ENCODE peak calls at places on chromosomes 12 and 14, in four cellular contexts. One of them, this sample, is unnamed.
A peak's percentile ranks its signal among the peaks of the same experiment; 100 is the strongest.

GRCh38 chr12:24599737-24600136 is 349.2 kb downstream of the BCAT1 start:
- DNase-seq in neuronal stem cell: no peak
- DNase-seq in CD8-positive, alpha-beta T cell: no peak
- DNase-seq in endodermal cell: no peak
- DNase-seq in this sample: no peak

GRCh38 chr12:120639771-120640721 is at the start of gene CABP1:
- DNase-seq in CD8-positive, alpha-beta T cell: peak; percentile 67
- DNase-seq in neuronal stem cell: peak; percentile 54
- DNase-seq in endodermal cell: peak; percentile 93
- DNase-seq in this sample: no peak

GRCh38 chr12:66774921-66775320 is 96.0 kb upstream of the GRIP1 start:
- DNase-seq in CD8-positive, alpha-beta T cell: no peak
- DNase-seq in endodermal cell: no peak
- DNase-seq in neuronal stem cell: no peak
- DNase-seq in this sample: no peak

GRCh38 chr14:97977711-97978261 is 1180.6 kb downstream of the VRK1 start:
- DNase-seq in endodermal cell: peak; percentile 45
- DNase-seq in neuronal stem cell: no peak
- DNase-seq in CD8-positive, alpha-beta T cell: peak; percentile 86
- DNase-seq in this sample: peak; percentile 86

GRCh38 chr12:80580254-80580653 is 127.2 kb upstream of the MYF6 start:
- DNase-seq in CD8-positive, alpha-beta T cell: no peak
- DNase-seq in endodermal cell: no peak
- DNase-seq in neuronal stem cell: no peak
- DNase-seq in this sample: no peak

GRCh38 chr14:92939699-92940098 is 16.7 kb downstream of the CHGA start:
- DNase-seq in CD8-positive, alpha-beta T cell: no peak
- DNase-seq in endodermal cell: no peak
- DNase-seq in neuronal stem cell: no peak
- DNase-seq in this sample: no peak

GRCh38 chr12:56634242-56634836 is 4.2 kb upstream of the BAZ2A start:
- DNase-seq in CD8-positive, alpha-beta T cell: peak; percentile 26
- DNase-seq in neuronal stem cell: no peak
- DNase-seq in endodermal cell: peak; percentile 96
- DNase-seq in this sample: no peak

GRCh38 chr14:65229431-65230286 is 127.3 kb upstream of the MAX start:
- DNase-seq in CD8-positive, alpha-beta T cell: peak; percentile 43
- DNase-seq in endodermal cell: peak; percentile 81
- DNase-seq in neuronal stem cell: peak; percentile 85
- DNase-seq in this sample: peak; percentile 72

GRCh38 chr12:69534389-69534822 is 50.9 kb upstream of the CCT2 start:
- DNase-seq in CD8-positive, alpha-beta T cell: no peak
- DNase-seq in endodermal cell: peak; percentile 91
- DNase-seq in neuronal stem cell: peak; percentile 75
- DNase-seq in this sample: peak; percentile 73

GRCh38 chr12:76183459-76184186 is 99.1 kb upstream of the NAP1L1 start:
- DNase-seq in endodermal cell: no peak
- DNase-seq in CD8-positive, alpha-beta T cell: no peak
- DNase-seq in neuronal stem cell: no peak
- DNase-seq in this sample: peak; percentile 39

GRCh38 chr14:89805501-89805900 is 149.0 kb downstream of the EFCAB11 start:
- DNase-seq in CD8-positive, alpha-beta T cell: no peak
- DNase-seq in endodermal cell: no peak
- DNase-seq in neuronal stem cell: no peak
- DNase-seq in this sample: no peak

GRCh38 chr12:51415931-51416330 is 8.7 kb upstream of the SLC4A8 start:
- DNase-seq in CD8-positive, alpha-beta T cell: no peak
- DNase-seq in endodermal cell: no peak
- DNase-seq in neuronal stem cell: no peak
- DNase-seq in this sample: no peak

GRCh38 chr14:30551460-30551859 is 7.5 kb upstream of the G2E3 start:
- DNase-seq in CD8-positive, alpha-beta T cell: no peak
- DNase-seq in endodermal cell: no peak
- DNase-seq in neuronal stem cell: no peak
- DNase-seq in this sample: no peak

GRCh38 chr12:80714055-80714454 is 2.7 kb upstream of the MYF5 start:
- DNase-seq in CD8-positive, alpha-beta T cell: no peak
- DNase-seq in endodermal cell: peak; percentile 89
- DNase-seq in neuronal stem cell: no peak
- DNase-seq in this sample: no peak

GRCh38 chr12:52045794-52046199 is 5.4 kb upstream of the NR4A1 start:
- DNase-seq in neuronal stem cell: no peak
- DNase-seq in endodermal cell: no peak
- DNase-seq in CD8-positive, alpha-beta T cell: no peak
- DNase-seq in this sample: peak; percentile 73

GRCh38 chr14:87250992-87251391 is 742.0 kb downstream of the GALC start:
- DNase-seq in neuronal stem cell: no peak
- DNase-seq in endodermal cell: no peak
- DNase-seq in CD8-positive, alpha-beta T cell: no peak
- DNase-seq in this sample: no peak

GRCh38 chr14:68510201-68510600 is 282.7 kb downstream of the ZFP36L1 start:
- DNase-seq in endodermal cell: no peak
- DNase-seq in CD8-positive, alpha-beta T cell: no peak
- DNase-seq in neuronal stem cell: no peak
- DNase-seq in this sample: peak; percentile 64

GRCh38 chr14:76880432-76880831 is 54.2 kb downstream of the LRRC74A start:
- DNase-seq in endodermal cell: no peak
- DNase-seq in CD8-positive, alpha-beta T cell: no peak
- DNase-seq in neuronal stem cell: no peak
- DNase-seq in this sample: no peak

GRCh38 chr12:120470150-120470817 is 736 bp upstream of the SRSF9 start:
- DNase-seq in neuronal stem cell: peak; percentile 29
- DNase-seq in CD8-positive, alpha-beta T cell: no peak
- DNase-seq in endodermal cell: no peak
- DNase-seq in this sample: no peak

GRCh38 chr14:74618078-74618952 is 6.3 kb upstream of the LTBP2 start:
- DNase-seq in endodermal cell: peak; percentile 57
- DNase-seq in CD8-positive, alpha-beta T cell: peak; percentile 78
- DNase-seq in neuronal stem cell: no peak
- DNase-seq in this sample: peak; percentile 15

GRCh38 chr14:90490727-90491050 is 93.9 kb downstream of the CALM1 start:
- DNase-seq in neuronal stem cell: no peak
- DNase-seq in endodermal cell: no peak
- DNase-seq in CD8-positive, alpha-beta T cell: no peak
- DNase-seq in this sample: no peak

GRCh38 chr14:75705014-75705413 is 44.0 kb downstream of the TTLL5 start:
- DNase-seq in CD8-positive, alpha-beta T cell: no peak
- DNase-seq in neuronal stem cell: no peak
- DNase-seq in endodermal cell: no peak
- DNase-seq in this sample: no peak

GRCh38 chr14:75700295-75700694 is 39.2 kb downstream of the TTLL5 start:
- DNase-seq in neuronal stem cell: no peak
- DNase-seq in endodermal cell: no peak
- DNase-seq in CD8-positive, alpha-beta T cell: no peak
- DNase-seq in this sample: no peak

GRCh38 chr14:75699331-75699730 is 38.3 kb downstream of the TTLL5 start:
- DNase-seq in CD8-positive, alpha-beta T cell: no peak
- DNase-seq in endodermal cell: no peak
- DNase-seq in neuronal stem cell: no peak
- DNase-seq in this sample: no peak

GRCh38 chr14:75702606-75703261 is 41.7 kb downstream of the TTLL5 start:
- DNase-seq in endodermal cell: peak; percentile 70
- DNase-seq in neuronal stem cell: peak; percentile 29
- DNase-seq in CD8-positive, alpha-beta T cell: no peak
- DNase-seq in this sample: no peak

GRCh38 chr14:75702107-75702506 is 41.1 kb downstream of the TTLL5 start:
- DNase-seq in neuronal stem cell: no peak
- DNase-seq in endodermal cell: no peak
- DNase-seq in CD8-positive, alpha-beta T cell: no peak
- DNase-seq in this sample: no peak
- H3K36me3 ChIP-seq in neuronal stem cell: peaks cover 14% of the 10 kb centered on the region
- H3K36me3 ChIP-seq in endodermal cell: peaks cover 65% of the 10 kb centered on the region
- H3K36me3 ChIP-seq in CD8-positive, alpha-beta T cell: peaks cover 5% of the 10 kb centered on the region
- H3K36me3 ChIP-seq in this sample: peaks cover 42% of the 10 kb centered on the region

DNA sequence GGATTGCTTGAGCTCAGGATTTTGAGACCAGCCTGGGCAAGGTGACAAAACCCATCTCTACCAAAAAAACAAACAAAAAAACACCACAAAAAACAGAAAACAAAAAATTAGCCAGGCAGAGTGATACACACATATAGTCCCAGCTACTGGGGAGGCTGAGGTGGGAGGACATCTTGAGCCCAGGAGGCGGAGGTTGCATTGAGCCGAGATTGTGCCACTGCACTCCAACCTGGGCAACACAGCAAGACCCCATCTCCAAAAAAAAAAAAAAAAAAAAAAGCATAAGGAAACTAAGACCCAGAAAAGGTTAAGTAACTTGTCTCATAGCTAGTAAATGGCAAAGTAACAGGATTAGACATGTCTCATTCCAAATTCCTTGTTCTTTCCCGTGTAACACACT is 56.3 kb upstream of the PSMA6 start:
- DNase-seq in endodermal cell: no peak
- DNase-seq in neuronal stem cell: no peak
- DNase-seq in CD8-positive, alpha-beta T cell: no peak
- DNase-seq in this sample: no peak
- H3K27ac ChIP-seq in endodermal cell: no peak overlapping the region
- H3K27ac ChIP-seq in neuronal stem cell: no peak overlapping the region
- H3K27ac ChIP-seq in CD8-positive, alpha-beta T cell: no peak overlapping the region
- H3K27ac ChIP-seq in this sample: no peak overlapping the region

DNA sequence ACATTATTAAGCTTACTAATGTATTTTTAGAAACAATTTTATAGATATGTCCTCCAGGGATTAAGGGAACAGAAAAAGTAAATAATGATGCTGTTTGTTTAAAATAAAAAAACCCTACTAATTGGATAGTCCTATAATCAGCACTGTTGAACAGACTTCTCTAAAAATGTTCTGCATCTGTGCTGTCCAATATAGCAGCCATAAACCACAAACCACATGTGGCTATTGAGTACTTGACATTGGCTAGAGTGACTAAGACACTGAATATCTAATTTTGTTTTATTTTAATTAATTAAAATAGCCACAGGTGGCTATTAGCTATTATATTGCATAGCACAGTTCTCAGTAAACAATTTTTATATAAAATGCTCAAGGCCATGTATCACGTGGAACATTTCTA is 210.4 kb downstream of the DPY19L2 start:
- DNase-seq in CD8-positive, alpha-beta T cell: no peak
- DNase-seq in neuronal stem cell: no peak
- DNase-seq in endodermal cell: no peak
- DNase-seq in this sample: no peak
- H3K36me3 ChIP-seq in CD8-positive, alpha-beta T cell: no peaks in the 10 kb centered on the region
- H3K36me3 ChIP-seq in neuronal stem cell: no peaks in the 10 kb centered on the region
- H3K36me3 ChIP-seq in endodermal cell: no peaks in the 10 kb centered on the region
- H3K36me3 ChIP-seq in this sample: no peaks in the 10 kb centered on the region

GRCh38 chr12:94650143-94651056 is at the start of gene TMCC3:
- DNase-seq in CD8-positive, alpha-beta T cell: peak; percentile 21
- DNase-seq in endodermal cell: peak; percentile 81
- DNase-seq in neuronal stem cell: peak; percentile 50
- DNase-seq in this sample: peak; percentile 50
- H3K27ac ChIP-seq in CD8-positive, alpha-beta T cell: no peak within 1 kb of the TSS
- H3K27ac ChIP-seq in endodermal cell: no peak within 1 kb of the TSS
- H3K27ac ChIP-seq in neuronal stem cell: peak within 1 kb of the TSS; percentile 20
- H3K27ac ChIP-seq in this sample: peak within 1 kb of the TSS; percentile 75

DNA sequence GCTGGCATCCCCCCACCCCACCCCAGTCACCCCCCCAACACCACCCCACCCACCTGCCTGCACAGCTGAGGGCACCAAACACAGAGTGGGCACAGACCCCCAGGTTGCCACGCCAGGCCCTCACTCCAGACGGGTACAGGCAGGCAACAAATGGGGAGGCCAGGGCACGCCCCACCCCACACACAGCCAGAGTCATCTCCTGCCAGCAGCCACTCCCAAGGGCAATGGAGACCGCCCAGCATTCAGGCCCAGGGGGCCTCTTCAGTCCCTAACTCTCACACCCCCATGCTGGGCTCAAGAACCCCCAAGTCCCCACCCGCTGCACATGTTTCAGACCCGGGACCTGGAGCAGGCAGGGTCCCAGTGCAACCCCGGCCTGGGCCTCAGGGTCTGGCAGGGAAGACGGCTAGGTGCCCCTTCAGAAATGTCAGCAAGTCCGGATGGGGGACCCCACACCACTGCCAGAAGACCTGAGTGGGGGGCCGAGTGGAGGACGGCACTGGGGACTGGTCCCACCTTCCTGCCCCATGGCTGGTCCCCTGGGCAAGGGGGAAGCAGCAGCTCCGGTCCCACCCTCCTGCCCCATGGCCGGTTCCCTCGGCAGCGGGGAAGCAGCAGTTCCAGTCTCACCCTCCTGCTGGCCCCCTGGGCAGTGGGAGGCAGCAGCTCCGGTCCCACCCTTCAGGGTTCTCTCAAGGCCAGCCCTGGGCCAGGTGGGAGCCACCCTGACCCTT is 11.9 kb downstream of the AKT1 start:
- DNase-seq in endodermal cell: no peak
- DNase-seq in CD8-positive, alpha-beta T cell: no peak
- DNase-seq in neuronal stem cell: no peak
- DNase-seq in this sample: no peak
- H3K36me3 ChIP-seq in endodermal cell: peaks cover 7% of the 10 kb centered on the region
- H3K36me3 ChIP-seq in CD8-positive, alpha-beta T cell: no peaks in the 10 kb centered on the region
- H3K36me3 ChIP-seq in neuronal stem cell: peaks cover 4% of the 10 kb centered on the region
- H3K36me3 ChIP-seq in this sample: peaks cover 8% of the 10 kb centered on the region

DNA sequence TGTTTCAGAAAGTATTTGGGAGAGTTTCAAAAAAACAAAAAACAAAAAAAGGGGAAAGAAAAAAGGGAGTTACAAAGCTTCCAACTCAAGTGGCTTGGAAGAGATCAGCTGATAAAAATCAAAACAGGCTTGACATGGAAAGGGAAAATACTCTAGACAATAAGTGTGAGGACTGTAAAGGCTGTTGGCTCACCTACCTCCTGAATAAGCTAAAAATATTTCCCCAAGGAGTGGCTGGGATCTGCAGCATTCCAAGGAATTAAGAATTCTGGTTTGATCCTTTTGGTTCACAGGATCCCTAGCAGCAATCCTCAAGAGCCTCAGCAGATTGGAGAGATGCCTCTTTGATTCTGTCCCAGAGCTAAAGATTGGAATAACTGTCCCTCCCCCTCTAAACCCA is 11.2 kb upstream of the AJUBA start:
- DNase-seq in endodermal cell: no peak
- DNase-seq in CD8-positive, alpha-beta T cell: no peak
- DNase-seq in neuronal stem cell: no peak
- DNase-seq in this sample: no peak
- H3K27ac ChIP-seq in endodermal cell: no peak overlapping the region
- H3K27ac ChIP-seq in CD8-positive, alpha-beta T cell: no peak overlapping the region
- H3K27ac ChIP-seq in neuronal stem cell: no peak overlapping the region
- H3K27ac ChIP-seq in this sample: no peak overlapping the region

GRCh38 chr12:64742371-64742770 is 16.8 kb downstream of the GNS start:
- DNase-seq in endodermal cell: no peak
- DNase-seq in CD8-positive, alpha-beta T cell: no peak
- DNase-seq in neuronal stem cell: no peak
- DNase-seq in this sample: no peak
- H3K36me3 ChIP-seq in endodermal cell: peaks cover 79% of the 10 kb centered on the region
- H3K36me3 ChIP-seq in CD8-positive, alpha-beta T cell: peaks cover 30% of the 10 kb centered on the region
- H3K36me3 ChIP-seq in neuronal stem cell: peaks cover 23% of the 10 kb centered on the region
- H3K36me3 ChIP-seq in this sample: peaks cover 83% of the 10 kb centered on the region

GRCh38 chr12:114682920-114683708 is 861 bp downstream of the TBX3 start:
- DNase-seq in endodermal cell: peak; percentile 88
- DNase-seq in CD8-positive, alpha-beta T cell: no peak
- DNase-seq in neuronal stem cell: no peak
- DNase-seq in this sample: peak; percentile 64
- H3K27ac ChIP-seq in endodermal cell: no peak overlapping the region
- H3K27ac ChIP-seq in CD8-positive, alpha-beta T cell: no peak overlapping the region
- H3K27ac ChIP-seq in neuronal stem cell: no peak overlapping the region
- H3K27ac ChIP-seq in this sample: peak overlapping the region; percentile 93